ENCODE peak calls at places on chromosome 1, in four cellular contexts. S, Z, O and N are unnamed samples.

GRCh38 chr1:201501144-201501543 is 5.8 kb downstream of the CSRP1 start:
- DNase-seq in O (no peak), Z (peak), S (no peak), N (no peak)

GRCh38 chr1:76379506-76379905 is 305.0 kb downstream of the ST6GALNAC3 start:
- DNase-seq in S (no peak), O (peak), Z (no peak), N (no peak)

GRCh38 chr1:37919277-37919676 is 27.6 kb downstream of the INPP5B start:
- DNase-seq in O (no peak), S (no peak), Z (peak), N (no peak)

GRCh38 chr1:32703479-32704291 is 1.1 kb upstream of the SYNC start:
- DNase-seq in S (no peak), O (peak), Z (peak), N (no peak)

GRCh38 chr1:205639567-205639966 is 7.8 kb upstream of the ELK4 start:
- DNase-seq in Z (no peak), O (no peak), S (no peak), N (no peak)

GRCh38 chr1:80217377-80217986 is 1211.0 kb upstream of the ADGRL4 start:
- DNase-seq in S (no peak), Z (peak), O (peak), N (peak)

GRCh38 chr1:117275055-117275454 is 64.3 kb upstream of the VTCN1 start:
- DNase-seq in Z (no peak), O (no peak), S (no peak), N (no peak)

GRCh38 chr1:42142894-42143675 is 10.1 kb upstream of the GUCA2B start:
- DNase-seq in S (peak), O (no peak), Z (no peak), N (no peak)

GRCh38 chr1:155175281-155175926 is 1.8 kb downstream of the TRIM46 start:
- DNase-seq in O (no peak), S (no peak), Z (no peak), N (no peak)

GRCh38 chr1:68103006-68103545 is 52.6 kb upstream of the DIRAS3 start:
- DNase-seq in O (no peak), S (no peak), Z (no peak), N (no peak)

GRCh38 chr1:159282118-159282517 is 20.0 kb upstream of the FCER1A start:
- DNase-seq in O (no peak), S (no peak), Z (no peak), N (no peak)

GRCh38 chr1:106554294-106554693 is 502.2 kb upstream of the PRMT6 start:
- DNase-seq in O (no peak), Z (no peak), S (no peak), N (no peak)

GRCh38 chr1:48619529-48619928 is 147.5 kb upstream of the SPATA6 start:
- DNase-seq in S (no peak), Z (peak), O (no peak), N (peak)

GRCh38 chr1:228417471-228418203 is 976 bp upstream of the TRIM17 start:
- DNase-seq in Z (no peak), S (no peak), O (no peak), N (no peak)

GRCh38 chr1:41151846-41152245 is 90.3 kb downstream of the SCMH1 start:
- DNase-seq in S (no peak), O (no peak), Z (no peak), N (no peak)

GRCh38 chr1:42816600-42817439 is at the start of the genes ERMAP and SVBP:
- DNase-seq in Z (peak), S (peak), O (peak), N (peak)

GRCh38 chr1:181104790-181105133 is 16.3 kb downstream of the IER5 start:
- DNase-seq in S (peak), O (no peak), Z (no peak), N (peak)

GRCh38 chr1:165910764-165911421 is 83.5 kb downstream of the UCK2 start:
- DNase-seq in O (no peak), S (no peak), Z (no peak), N (no peak)

GRCh38 chr1:159483501-159483900 is 44.0 kb downstream of the OR10J1 start:
- DNase-seq in O (no peak), S (no peak), Z (no peak), N (no peak)

DNA sequence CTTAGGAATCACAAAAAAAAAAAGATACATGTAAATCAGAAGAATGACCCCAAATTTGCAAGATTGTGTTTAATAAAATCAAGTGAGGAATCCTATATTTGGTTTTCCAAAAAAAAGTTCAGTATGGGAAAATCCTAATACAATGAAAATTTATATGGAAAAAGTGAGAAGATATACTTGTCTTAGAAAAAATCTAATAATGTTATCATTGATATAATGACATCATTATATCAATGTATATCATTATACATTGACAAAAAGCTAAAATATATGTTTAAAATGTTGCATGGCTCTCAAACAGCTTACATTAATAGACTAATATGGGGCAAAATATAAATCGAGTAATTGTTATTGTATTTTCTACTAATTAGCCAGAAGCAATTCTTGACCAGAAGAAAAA is 37.0 kb downstream of the DPYD start:
- DNase-seq in Z (no peak), S (no peak), O (no peak), N (no peak)
- TF ChIP-seq CTCF in Z (no peak), S (no peak), O (no peak), N (no peak)

DNA sequence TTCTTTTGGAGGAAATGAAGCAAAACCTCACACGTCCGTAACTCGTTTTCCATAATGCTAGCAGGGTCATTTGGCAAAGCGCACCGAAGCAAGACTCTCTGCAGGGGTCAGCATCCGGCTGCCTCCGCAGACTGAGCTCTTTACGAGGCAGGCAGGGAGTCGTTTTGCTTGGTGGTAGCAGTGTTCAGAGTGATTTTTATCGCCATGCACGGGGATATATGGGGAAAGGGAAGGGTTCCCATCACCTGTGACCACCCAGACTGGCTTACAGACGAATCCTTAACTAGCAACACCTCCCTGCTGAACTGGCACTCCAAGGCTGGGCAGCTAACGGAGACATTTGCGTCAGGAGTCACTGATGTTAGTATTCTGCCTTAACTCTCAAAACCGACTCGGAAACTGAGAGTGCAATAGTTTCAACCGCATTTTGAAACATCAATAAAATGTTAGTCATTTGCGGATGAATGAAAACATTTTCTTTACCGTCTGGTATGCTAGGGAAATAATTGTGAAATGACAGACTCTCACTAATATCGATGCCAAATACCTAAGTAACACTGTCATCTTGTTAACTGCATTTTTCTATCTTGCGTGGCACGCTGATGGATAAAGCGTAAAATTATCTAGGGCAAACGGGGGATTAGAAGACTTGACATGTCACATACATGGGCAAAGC is 2.2 kb upstream of the NEGR1 start:
- DNase-seq in Z (peak), O (peak), S (no peak), N (peak)
- TF ChIP-seq CTCF in Z (peak), O (no peak), S (peak), N (no peak)

GRCh38 chr1:59017501-59018231 is 233.8 kb upstream of the JUN start:
- DNase-seq in S (no peak), O (peak), Z (peak), N (no peak)
- TF ChIP-seq CTCF in S (no peak), O (no peak), Z (no peak), N (no peak)

GRCh38 chr1:53543130-53543770 is 84.1 kb downstream of the DMRTB1 start:
- DNase-seq in Z (no peak), S (no peak), O (no peak), N (no peak)

GRCh38 chr1:53542551-53542950 is 83.4 kb downstream of the DMRTB1 start:
- DNase-seq in Z (no peak), O (no peak), S (no peak), N (no peak)

GRCh38 chr1:53540604-53541262 is 81.5 kb downstream of the DMRTB1 start:
- DNase-seq in S (no peak), O (no peak), Z (no peak), N (no peak)

GRCh38 chr1:53541263-53541625 is 82.0 kb downstream of the DMRTB1 start:
- DNase-seq in S (no peak), O (no peak), Z (no peak), N (no peak)

DNA sequence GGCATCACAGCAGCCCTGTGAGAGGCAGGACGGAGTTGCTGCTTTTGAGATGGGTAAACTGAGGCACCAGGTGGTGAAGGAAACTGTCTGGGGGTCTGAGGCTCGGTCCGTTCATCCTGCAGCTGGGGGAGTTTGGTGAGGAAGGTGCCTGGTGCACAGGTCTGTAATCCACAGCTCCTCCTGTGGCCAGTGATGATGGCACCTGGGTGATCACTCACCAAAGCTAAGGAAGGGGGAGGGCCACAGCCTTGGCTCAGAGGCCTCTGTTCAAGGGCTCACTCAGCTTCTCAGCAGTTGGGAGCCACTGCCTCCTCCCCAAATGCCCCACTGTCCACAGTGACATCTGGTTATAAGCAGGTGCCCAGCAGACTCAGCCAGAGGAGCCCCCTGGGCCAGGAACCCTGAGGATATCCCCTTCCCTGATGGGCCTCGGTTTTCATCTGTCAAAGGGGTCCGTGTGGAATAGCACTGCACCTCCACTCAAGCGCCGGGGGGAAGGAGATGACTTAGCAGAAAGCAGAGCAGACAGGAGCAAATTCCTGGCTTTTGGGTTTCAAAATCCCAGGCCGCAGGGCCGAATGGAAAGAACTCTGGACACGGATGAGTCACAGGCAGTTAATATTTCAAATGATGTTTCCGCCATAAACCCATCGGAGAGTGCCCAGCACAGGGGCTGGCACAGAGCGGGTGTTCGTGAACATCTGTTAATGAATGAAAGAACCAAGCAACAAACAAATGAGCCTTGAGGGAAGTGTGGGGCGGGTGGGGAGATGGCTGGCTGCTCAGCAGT is 82.8 kb downstream of the DMRTB1 start:
- DNase-seq in S (no peak), Z (peak), O (peak), N (peak)
- TF ChIP-seq CTCF in S (peak), Z (peak), O (peak), N (no peak)

GRCh38 chr1:24779689-24780464 is 34.6 kb downstream of the CLIC4 start:
- DNase-seq in Z (no peak), O (no peak), S (no peak), N (no peak)
- TF ChIP-seq CTCF in Z (peak), O (no peak), S (no peak), N (no peak)

GRCh38 chr1:225460737-225461532 is 33.1 kb upstream of the LBR start:
- DNase-seq in S (no peak), O (no peak), Z (no peak), N (no peak)

GRCh38 chr1:225458222-225458631 is 30.4 kb upstream of the LBR start:
- DNase-seq in O (no peak), Z (peak), S (no peak), N (no peak)

GRCh38 chr1:225461533-225462428 is 33.9 kb upstream of the LBR start:
- DNase-seq in Z (no peak), O (no peak), S (no peak), N (no peak)

GRCh38 chr1:225462429-225462713 is 34.5 kb upstream of the LBR start:
- DNase-seq in Z (no peak), S (no peak), O (no peak), N (no peak)

DNA sequence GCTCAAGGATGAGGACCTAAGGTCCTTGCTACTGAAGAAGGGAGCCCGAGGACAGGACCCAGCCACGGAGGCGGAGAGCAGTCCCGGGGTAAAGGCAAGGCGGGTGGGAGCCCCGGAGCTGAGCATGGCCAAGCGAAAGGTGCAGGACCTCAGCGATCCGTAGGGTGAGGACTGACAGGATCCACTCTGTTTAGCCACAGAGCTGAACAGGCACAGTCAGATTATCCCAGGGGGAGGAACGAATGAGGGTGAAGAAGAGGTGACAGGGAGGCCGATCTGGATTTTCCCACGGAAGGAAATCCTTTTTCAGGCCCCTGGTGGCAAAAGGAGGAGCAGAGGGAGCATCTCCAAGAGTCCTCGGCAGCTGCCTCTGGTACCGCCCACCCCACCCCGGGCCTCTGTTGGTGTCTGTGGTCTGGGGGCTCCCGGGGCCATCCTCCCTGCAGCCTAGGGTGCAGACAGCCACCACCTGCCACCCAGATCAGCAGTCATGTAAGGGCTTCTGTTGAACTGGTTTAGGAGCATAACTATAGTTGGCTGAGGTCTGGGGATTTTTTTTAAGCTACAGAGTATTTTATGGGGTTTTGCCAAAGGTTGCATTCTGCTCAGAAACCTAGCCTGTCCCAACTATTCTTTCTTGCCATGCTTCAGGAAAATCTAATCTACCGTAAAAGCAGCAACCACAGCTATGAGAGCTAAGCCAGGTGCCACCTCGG is 32.3 kb upstream of the LBR start:
- DNase-seq in S (no peak), O (peak), Z (no peak), N (no peak)
- TF ChIP-seq CTCF in S (no peak), O (no peak), Z (peak), N (no peak)

GRCh38 chr1:3318329-3318728 is 136.1 kb upstream of the ARHGEF16 start:
- DNase-seq in O (no peak), Z (no peak), S (no peak), N (no peak)

GRCh38 chr1:3321559-3322439 is 132.7 kb upstream of the ARHGEF16 start:
- DNase-seq in Z (no peak), S (no peak), O (no peak), N (no peak)

GRCh38 chr1:3320246-3321152 is 134.0 kb upstream of the ARHGEF16 start:
- DNase-seq in O (no peak), Z (no peak), S (no peak), N (no peak)

GRCh38 chr1:3317456-3317855 is 137.0 kb upstream of the ARHGEF16 start:
- DNase-seq in Z (no peak), O (no peak), S (no peak), N (no peak)

GRCh38 chr1:3319874-3320245 is 134.6 kb upstream of the ARHGEF16 start:
- DNase-seq in Z (peak), O (no peak), S (no peak), N (no peak)
- TF ChIP-seq CTCF in Z (peak), O (peak), S (peak), N (peak)

GRCh38 chr1:8437286-8437685 is 119.4 kb downstream of the SLC45A1 start:
- DNase-seq in O (no peak), Z (no peak), S (no peak), N (no peak)

GRCh38 chr1:8441466-8441865 is 123.6 kb downstream of the SLC45A1 start:
- DNase-seq in S (no peak), Z (no peak), O (no peak), N (no peak)

GRCh38 chr1:8438449-8438848 is 120.5 kb downstream of the SLC45A1 start:
- DNase-seq in O (no peak), S (no peak), Z (no peak), N (no peak)

GRCh38 chr1:8435569-8436071 is 117.7 kb downstream of the SLC45A1 start:
- DNase-seq in Z (no peak), O (no peak), S (no peak), N (no peak)

DNA sequence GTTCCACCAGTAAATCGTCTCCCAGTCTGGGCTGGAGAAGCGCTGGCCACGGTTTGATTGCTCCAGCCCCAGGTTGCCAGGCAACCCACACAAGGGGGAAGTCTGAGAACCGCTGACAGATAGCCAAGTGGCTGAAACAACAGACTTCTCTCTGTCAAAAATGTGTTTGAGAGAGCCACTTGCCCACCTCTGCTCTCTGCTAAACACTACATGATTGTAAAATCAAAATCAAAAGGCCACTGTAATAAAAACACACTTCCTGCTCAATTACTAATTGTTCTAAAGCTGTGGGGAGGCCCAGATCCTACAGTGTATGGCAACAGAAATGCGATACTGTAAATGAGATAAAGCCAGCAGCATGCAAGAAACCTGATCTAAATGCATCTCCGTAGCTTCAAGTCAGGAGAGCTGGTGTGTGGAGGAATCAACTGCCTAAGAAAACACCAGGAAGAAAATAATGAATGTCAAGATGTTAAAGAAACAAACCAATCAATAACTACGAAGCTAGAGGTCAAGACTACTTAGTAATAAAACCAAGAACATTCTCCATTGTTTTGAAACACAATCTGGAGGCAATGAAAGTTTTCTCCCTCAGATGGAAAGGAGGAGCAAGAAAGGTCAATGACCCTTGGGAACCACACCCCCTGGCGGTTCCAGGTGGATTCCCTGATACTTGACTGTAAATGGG is 121.2 kb downstream of the SLC45A1 start:
- DNase-seq in O (peak), Z (peak), S (no peak), N (peak)
- TF ChIP-seq CTCF in O (peak), Z (peak), S (peak), N (peak)